ENCODE peak calls at places on chromosome 11, in ten cellular contexts. L is activated gamma-delta T cell treated with anti-CD3 and anti-CD28 coated beads, Interleukin-2, amount 50 U/mL, for 16 hours; C is GM12865; J is dermis microvascular lymphatic vessel endothelial cell; K is neural crest cell; W is Right ventricle myocardium inferior; E is RCC 7860; Y is WTC11; S is colonic mucosa; F is DMS153. M is an unnamed sample.

GRCh38 chr11:132520199-132520598 is 1012.1 kb downstream of the OPCML start:
- DNase-seq in L (no peak), C (no peak), J (no peak), K (no peak), W (no peak), E (no peak), Y (no peak), S (no peak), F (no peak), M (no peak)

GRCh38 chr11:78318733-78319132 is 98.9 kb downstream of the GAB2 start:
- DNase-seq in L (no peak), C (no peak), J (no peak), K (peak; percentile 20), W (no peak), E (no peak), Y (no peak), S (no peak), F (no peak), M (no peak)

GRCh38 chr11:61091373-61092279 is 10.7 kb upstream of the CD5 start:
- DNase-seq in L (no peak), C (peak; percentile 44), J (no peak), K (no peak), W (no peak), E (no peak), Y (no peak), S (no peak), F (no peak), M (no peak)

GRCh38 chr11:94129505-94130335 is 1.1 kb downstream of the PANX1 start:
- DNase-seq in L (no peak), C (peak; percentile 27), J (no peak), K (no peak), W (no peak), E (no peak), Y (peak; percentile 69), S (peak; percentile 91), F (no peak), M (peak; percentile 54)

GRCh38 chr11:114307524-114308203 is 11.5 kb downstream of the NNMT start:
- DNase-seq in L (no peak), C (no peak), J (peak; percentile 88), K (no peak), W (peak; percentile 73), E (peak; percentile 85), Y (no peak), S (peak; percentile 41), F (no peak), M (peak; percentile 37)

GRCh38 chr11:19673924-19674390 is 38.7 kb upstream of the NAV2 start:
- DNase-seq in L (no peak), C (no peak), J (no peak), K (no peak), W (peak; percentile 90), E (no peak), Y (no peak), S (peak; percentile 41), F (no peak), M (peak; percentile 88)

GRCh38 chr11:110199184-110199981 is 97.0 kb downstream of the RDX start:
- DNase-seq in L (no peak), C (no peak), J (no peak), K (no peak), W (no peak), E (no peak), Y (no peak), S (no peak), F (no peak), M (no peak)

GRCh38 chr11:62122076-62122475 is 1.7 kb upstream of the INCENP start:
- DNase-seq in L (no peak), C (no peak), J (no peak), K (no peak), W (no peak), E (no peak), Y (peak; percentile 35), S (no peak), F (no peak), M (no peak)

M was measured in uterus.